ENCODE peak calls at places on chromosome 19, in four cellular contexts. M is neuronal stem cell; T is ascending aorta; Z is effector memory CD4-positive, alpha-beta T cell. H is an unnamed sample. For H3K9me3, the result is how much of the 10 kb centered on the place peaks cover.

GRCh38 chr19:49113762-49114629 is at the start of gene LIN7B:
- DNase-seq in T (no peak), M (peak), Z (peak), H (peak)

GRCh38 chr19:47019431-47020041 is at the start of gene NPAS1:
- DNase-seq in T (no peak), M (no peak), Z (no peak), H (no peak)

GRCh38 chr19:10033614-10034013 is 20.3 kb downstream of the RDH8 start:
- DNase-seq in Z (no peak), M (no peak), T (no peak), H (no peak)

GRCh38 chr19:870963-871401 is 11.5 kb downstream of the CFD start:
- DNase-seq in M (no peak), T (no peak), Z (no peak), H (no peak)

GRCh38 chr19:55670280-55671053 is 4.6 kb upstream of the EPN1 start:
- DNase-seq in M (no peak), T (no peak), Z (no peak), H (no peak)

GRCh38 chr19:5804516-5805464 is at the start of gene NRTN:
- DNase-seq in M (peak), T (no peak), Z (peak), H (peak)

GRCh38 chr19:38642176-38642575 is 5.3 kb upstream of the ACTN4 start:
- DNase-seq in T (no peak), Z (no peak), M (no peak), H (no peak)

GRCh38 chr19:45123440-45123850 is 30.5 kb downstream of the PPP1R37 start:
- DNase-seq in Z (no peak), M (no peak), T (no peak), H (no peak)

GRCh38 chr19:43719918-43720317 is 4.0 kb downstream of the IRGC start:
- DNase-seq in Z (no peak), T (no peak), M (no peak), H (no peak)

GRCh38 chr19:14482112-14482941 is 7.2 kb upstream of the PTGER1 start:
- DNase-seq in T (no peak), Z (no peak), M (no peak), H (no peak)

GRCh38 chr19:15775249-15775648 is 12.2 kb upstream of the OR10H5 start:
- DNase-seq in M (no peak), T (no peak), Z (no peak), H (no peak)

DNA sequence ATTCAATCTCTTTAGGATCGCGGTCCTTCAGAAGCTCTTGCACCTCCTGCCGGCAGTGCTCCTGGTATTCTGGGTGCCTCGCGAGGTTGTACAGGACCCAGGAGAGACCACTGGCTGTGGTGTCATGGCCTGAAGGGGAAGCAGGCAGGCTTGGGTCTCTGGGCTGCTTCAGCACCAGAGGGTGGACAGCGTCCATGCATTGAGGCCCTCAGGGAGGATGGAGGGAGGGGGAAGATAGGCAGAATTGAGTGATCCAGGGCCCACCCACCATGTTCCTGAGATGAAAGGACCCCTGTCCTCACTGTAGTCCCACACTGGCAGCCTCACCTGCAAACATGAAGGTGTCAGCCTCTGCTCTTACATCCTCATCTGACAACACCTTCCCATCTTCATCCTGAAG is 17.9 kb upstream of the OR10H5 start:
- DNase-seq in T (no peak), Z (no peak), M (no peak), H (no peak)
- H3K9me3 ChIP-seq in T (under half), Z (under half), M (under half), H (under half)

GRCh38 chr19:33677745-33678426 is 56.1 kb downstream of the CHST8 start:
- DNase-seq in T (no peak), Z (no peak), M (peak), H (no peak)

GRCh38 chr19:33675501-33676124 is 53.9 kb downstream of the CHST8 start:
- DNase-seq in T (no peak), M (no peak), Z (no peak), H (no peak)

GRCh38 chr19:33674575-33675367 is 53.0 kb downstream of the CHST8 start:
- DNase-seq in Z (no peak), T (no peak), M (no peak), H (no peak)

GRCh38 chr19:33678796-33679195 is 57.0 kb downstream of the CHST8 start:
- DNase-seq in T (no peak), Z (no peak), M (no peak), H (no peak)

DNA sequence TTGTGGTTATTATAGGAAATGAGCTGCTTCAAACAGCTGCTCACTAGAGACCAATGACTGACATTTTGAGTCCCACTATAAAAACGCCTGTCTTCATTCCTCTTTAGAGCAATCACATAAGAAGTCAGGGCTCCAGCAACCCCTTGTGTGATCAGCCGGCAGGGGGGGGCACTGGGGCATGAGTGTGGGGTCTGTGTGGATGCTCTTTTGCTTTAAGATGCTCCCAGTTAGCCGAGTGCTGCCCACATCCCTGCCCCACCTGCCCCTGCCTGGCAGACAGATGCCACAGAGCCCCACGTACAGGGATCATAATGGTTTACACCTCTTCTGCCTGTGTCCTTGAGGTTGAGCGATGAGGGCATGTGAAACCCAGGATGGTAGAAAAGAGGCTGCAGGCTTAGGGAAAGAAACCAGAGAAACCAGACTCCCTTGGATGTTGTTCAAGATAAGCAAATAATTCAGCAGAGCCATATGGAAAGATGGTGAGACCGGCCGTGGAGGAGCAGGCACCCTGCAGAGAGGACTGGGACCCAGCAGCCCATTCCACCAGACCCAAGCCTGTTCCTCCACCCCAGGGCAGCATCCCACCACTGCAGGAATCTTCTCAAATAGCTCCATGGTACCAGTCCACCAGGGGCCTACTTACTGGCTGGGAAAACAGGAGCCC is 55.4 kb downstream of the CHST8 start:
- DNase-seq in M (no peak), Z (no peak), T (no peak), H (no peak)
- H3K9me3 ChIP-seq in M (under half), Z (under half), T (under half), H (under half)

GRCh38 chr19:41588497-41589209 is 12.7 kb downstream of the CEACAM21 start:
- DNase-seq in T (no peak), M (no peak), Z (no peak), H (no peak)
- H3K9me3 ChIP-seq in T (under half), M (under half), Z (under half), H (under half)

GRCh38 chr19:30431591-30431990 is 59.4 kb downstream of the ZNF536 start:
- DNase-seq in T (no peak), M (no peak), Z (no peak), H (no peak)
- H3K9me3 ChIP-seq in T (under half), M (under half), Z (under half), H (under half)

GRCh38 chr19:6947745-6948144 is 60.4 kb downstream of the ADGRE1 start:
- DNase-seq in T (peak), M (no peak), Z (no peak), H (no peak)
- H3K9me3 ChIP-seq in T (under half), M (under half), Z (under half), H (under half)

DNA sequence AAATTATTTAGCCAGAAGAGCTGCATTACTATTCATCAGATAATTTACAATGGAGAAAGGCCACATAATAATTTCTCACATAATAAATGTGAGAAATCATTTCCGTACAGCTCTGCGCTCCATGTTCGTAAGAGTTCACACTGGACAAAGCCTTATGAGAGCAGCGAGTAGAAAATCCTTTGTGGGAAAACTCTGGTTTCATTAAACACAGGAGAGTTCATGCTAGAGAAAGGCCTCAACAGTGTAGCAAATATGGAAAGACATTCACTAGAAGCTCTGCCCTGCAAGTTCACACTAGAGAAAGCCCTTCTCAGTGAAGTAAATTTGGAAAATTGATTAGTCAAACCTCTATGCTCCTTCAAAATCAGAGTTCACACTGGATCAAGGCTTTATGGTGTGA is 8.4 kb downstream of the ZNF776 start:
- DNase-seq in M (no peak), T (no peak), Z (no peak), H (no peak)
- H3K9me3 ChIP-seq in M (half or more), T (half or more), Z (half or more), H (half or more)

DNA sequence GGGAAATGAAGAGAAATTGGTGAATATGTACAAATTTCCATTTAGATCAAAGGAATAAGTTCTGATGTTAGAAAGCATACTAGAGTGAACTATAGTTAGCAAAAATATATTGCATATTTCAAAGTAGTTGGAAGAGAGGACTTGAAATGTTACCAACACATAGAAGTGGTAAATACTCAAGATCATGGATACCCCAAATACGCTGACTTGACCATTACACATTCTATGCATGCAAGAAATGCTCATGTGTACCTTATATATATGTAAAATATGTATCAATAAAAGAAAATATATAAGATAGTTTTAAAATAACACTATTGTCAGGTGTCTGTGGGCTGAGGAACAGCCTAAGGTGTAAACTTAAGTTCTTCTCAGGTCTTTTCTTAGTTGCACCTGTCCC is 14.6 kb upstream of the ZNF491 start:
- DNase-seq in M (no peak), Z (no peak), T (no peak), H (no peak)
- H3K9me3 ChIP-seq in M (half or more), Z (half or more), T (half or more), H (half or more)

GRCh38 chr19:15612342-15612741 is 2.7 kb upstream of the CYP4F8 start:
- DNase-seq in Z (no peak), T (no peak), M (no peak), H (no peak)

GRCh38 chr19:15615526-15615925 is 508 bp downstream of the CYP4F8 start:
- DNase-seq in Z (no peak), M (no peak), T (no peak), H (no peak)

GRCh38 chr19:15616183-15616582 is 1.2 kb downstream of the CYP4F8 start:
- DNase-seq in T (no peak), M (no peak), Z (no peak), H (no peak)

GRCh38 chr19:15614507-15615379 is at the start of gene CYP4F8:
- DNase-seq in M (no peak), Z (no peak), T (no peak), H (no peak)

GRCh38 chr19:15613338-15613737 is 1.7 kb upstream of the CYP4F8 start:
- DNase-seq in Z (no peak), M (no peak), T (no peak), H (no peak)
- H3K9me3 ChIP-seq in Z (under half), M (under half), T (under half), H (under half)

GRCh38 chr19:34499155-34499834 is 17.7 kb downstream of the WTIP start:
- DNase-seq in T (no peak), M (no peak), Z (no peak), H (no peak)

GRCh38 chr19:34500656-34501120 is 19.1 kb downstream of the WTIP start:
- DNase-seq in Z (no peak), T (no peak), M (no peak), H (no peak)

GRCh38 chr19:34502582-34503545 is 21.3 kb downstream of the WTIP start:
- DNase-seq in Z (no peak), T (no peak), M (no peak), H (no peak)

GRCh38 chr19:34503546-34504272 is 22.2 kb downstream of the WTIP start:
- DNase-seq in T (no peak), Z (no peak), M (no peak), H (no peak)

GRCh38 chr19:34501339-34502320 is 20.1 kb downstream of the WTIP start:
- DNase-seq in Z (peak), T (peak), M (peak), H (peak)
- H3K9me3 ChIP-seq in Z (under half), T (under half), M (under half), H (under half)

H was measured in CD4-positive, alpha-beta memory T cell.